ENCODE peak calls at places on chromosomes 4 and X, in five cellular contexts. Y is breast epithelium, T is adrenal gland, Q is spleen, W is uterus. V is an unnamed sample.

GRCh38 chr4:121551881-121552280 is 144.9 kb downstream of the ANXA5 start:
- DNase-seq in Y (no peak), Q (no peak), W (no peak), T (peak; percentile 45), V (no peak)

GRCh38 chr4:88275949-88276515 is 8.3 kb downstream of the PPM1K start:
- DNase-seq in W (no peak), Q (no peak), Y (no peak), T (no peak), V (no peak)

GRCh38 chr4:138275946-138276621 is 33.9 kb upstream of the SLC7A11 start:
- DNase-seq in W (no peak), T (no peak), Q (no peak), Y (no peak), V (no peak)

GRCh38 chr4:150746156-150746555 is 164.2 kb downstream of the MAB21L2 start:
- DNase-seq in W (no peak), Q (no peak), Y (no peak), T (no peak), V (no peak)

GRCh38 chr4:112704991-112705845 is 68.3 kb downstream of the LARP7 start:
- DNase-seq in Y (peak; percentile 57), T (peak; percentile 66), W (peak; percentile 53), Q (peak; percentile 78), V (no peak)

GRCh38 chr4:86055898-86056297 is 304.0 kb downstream of the MAPK10 start:
- DNase-seq in Y (no peak), W (no peak), T (no peak), Q (no peak), V (no peak)

GRCh38 chr4:15451866-15452765 is 17.6 kb upstream of the CC2D2A start:
- DNase-seq in Q (no peak), Y (no peak), T (peak; percentile 28), W (no peak), V (no peak)

GRCh38 chrX:42803320-42803719 is 25.4 kb upstream of the PPP1R2C start:
- DNase-seq in W (no peak), Q (no peak), Y (no peak), T (no peak), V (no peak)

GRCh38 chr4:108033348-108033747 is 43.7 kb downstream of the HADH start:
- DNase-seq in Q (no peak), Y (no peak), W (no peak), T (no peak), V (no peak)

GRCh38 chrX:7972586-7972985 is 45.4 kb upstream of the PNPLA4 start:
- DNase-seq in W (no peak), T (peak; percentile 47), Q (no peak), Y (no peak), V (no peak)

GRCh38 chrX:31449975-31450374 is 378.1 kb upstream of the FTHL17 start:
- DNase-seq in Y (no peak), Q (no peak), W (no peak), T (no peak), V (no peak)

GRCh38 chr4:41160010-41160789 is 54.1 kb downstream of the APBB2 start:
- DNase-seq in Y (no peak), W (peak; percentile 76), Q (no peak), T (peak; percentile 43), V (no peak)

GRCh38 chr4:10750714-10751113 is 66.1 kb upstream of the CLNK start:
- DNase-seq in T (no peak), Y (no peak), W (no peak), Q (no peak), V (no peak)

GRCh38 chrX:31658360-31658759 is 586.5 kb upstream of the FTHL17 start:
- DNase-seq in Q (no peak), Y (no peak), W (no peak), T (no peak), V (no peak)

GRCh38 chr4:98850937-98851336 is 78.0 kb downstream of the EIF4E start:
- DNase-seq in Q (no peak), T (no peak), W (no peak), Y (no peak), V (no peak)

GRCh38 chrX:10198254-10198653 is 41.5 kb downstream of the CLCN4 start:
- DNase-seq in Q (no peak), Y (no peak), W (no peak), T (no peak), V (no peak)

GRCh38 chrX:38232287-38232686 is 11.6 kb upstream of the SRPX start:
- DNase-seq in W (no peak), T (no peak), Y (no peak), Q (no peak), V (no peak)

GRCh38 chr4:173005912-173006633 is 162.5 kb upstream of the GALNT7 start:
- DNase-seq in W (peak; percentile 29), T (no peak), Q (no peak), Y (no peak), V (no peak)

GRCh38 chrX:107628662-107629532 is 587 bp downstream of the PRPS1 start:
- DNase-seq in Q (peak; percentile 84), Y (no peak), W (peak; percentile 28), T (peak; percentile 40), V (no peak)
- TF ChIP-seq POLR2A in Q (no peak), Y (no peak), W (no peak), T (no peak), V (no peak)

GRCh38 chr4:81495308-81495707 is 23.6 kb upstream of the RASGEF1B start:
- DNase-seq in Q (no peak), Y (no peak), T (no peak), W (no peak), V (no peak)

GRCh38 chr4:81503586-81503985 is 31.9 kb upstream of the RASGEF1B start:
- DNase-seq in T (no peak), W (no peak), Q (no peak), Y (no peak), V (no peak)

GRCh38 chr4:81498046-81498445 is 26.3 kb upstream of the RASGEF1B start:
- DNase-seq in W (no peak), Q (no peak), T (no peak), Y (no peak), V (no peak)

GRCh38 chr4:81502561-81502960 is 30.9 kb upstream of the RASGEF1B start:
- DNase-seq in W (no peak), Q (no peak), T (no peak), Y (no peak), V (no peak)

GRCh38 chr4:81499840-81500239 is 28.1 kb upstream of the RASGEF1B start:
- DNase-seq in T (no peak), Q (no peak), W (no peak), Y (no peak), V (no peak)
- H3K4me1 ChIP-seq in T (no peaks in the 10 kb centered on the region), Q (peaks cover 40% of the 10 kb centered on the region), W (no peaks in the 10 kb centered on the region), Y (no peaks in the 10 kb centered on the region), V (peaks cover 7% of the 10 kb centered on the region)

GRCh38 chr4:76687730-76688441 is 210.1 kb downstream of the SOWAHB start:
- DNase-seq in T (no peak), W (no peak), Y (no peak), Q (no peak), V (no peak)

GRCh38 chr4:76690091-76690905 is 207.6 kb downstream of the SOWAHB start:
- DNase-seq in T (no peak), Y (no peak), Q (no peak), W (no peak), V (no peak)

GRCh38 chr4:76689079-76689817 is 208.7 kb downstream of the SOWAHB start:
- DNase-seq in T (peak; percentile 44), Q (peak; percentile 78), W (peak; percentile 16), Y (no peak), V (no peak)

GRCh38 chr4:76690906-76691275 is 207.1 kb downstream of the SOWAHB start:
- DNase-seq in T (no peak), Q (no peak), W (no peak), Y (no peak), V (no peak)

GRCh38 chr4:76688737-76689078 is 209.2 kb downstream of the SOWAHB start:
- DNase-seq in Y (no peak), W (no peak), Q (no peak), T (no peak), V (no peak)
- H3K36me3 ChIP-seq in Y (no peaks in the 10 kb centered on the region), W (no peaks in the 10 kb centered on the region), Q (no peaks in the 10 kb centered on the region), T (no peaks in the 10 kb centered on the region), V (no peaks in the 10 kb centered on the region)

GRCh38 chrX:45768666-45769065 is 568.0 kb upstream of the DIPK2B start:
- DNase-seq in T (no peak), Q (no peak), W (no peak), Y (no peak), V (no peak)

GRCh38 chrX:45765281-45765680 is 564.6 kb upstream of the DIPK2B start:
- DNase-seq in Y (no peak), Q (no peak), T (no peak), W (no peak), V (no peak)

GRCh38 chrX:45765726-45766125 is 565.0 kb upstream of the DIPK2B start:
- DNase-seq in Q (no peak), W (no peak), T (no peak), Y (no peak), V (no peak)

GRCh38 chrX:45769919-45770582 is 569.4 kb upstream of the DIPK2B start:
- DNase-seq in Q (peak; percentile 86), T (peak; percentile 58), W (peak; percentile 83), Y (no peak), V (peak; percentile 83)

GRCh38 chrX:45767021-45767491 is 566.4 kb upstream of the DIPK2B start:
- DNase-seq in W (no peak), T (no peak), Q (no peak), Y (no peak), V (no peak)
- TF ChIP-seq POLR2A in W (no peak), T (no peak), Q (no peak), Y (no peak), V (no peak)

GRCh38 chr4:7130610-7131211 is 61.6 kb upstream of the SORCS2 start:
- DNase-seq in T (no peak), Q (no peak), W (no peak), Y (no peak), V (no peak)
- H3K4me1 ChIP-seq in T (no peaks in the 10 kb centered on the region), Q (peaks cover 13% of the 10 kb centered on the region), W (peaks cover 13% of the 10 kb centered on the region), Y (no peaks in the 10 kb centered on the region), V (peaks cover 10% of the 10 kb centered on the region)

GRCh38 chr4:2666722-2667247 is 89.4 kb downstream of the TNIP2 start:
- DNase-seq in Y (no peak), Q (no peak), W (no peak), T (no peak), V (no peak)
- H3K36me3 ChIP-seq in Y (no peaks in the 10 kb centered on the region), Q (peaks cover 36% of the 10 kb centered on the region), W (no peaks in the 10 kb centered on the region), T (peaks cover 32% of the 10 kb centered on the region), V (peaks cover 39% of the 10 kb centered on the region)